ENCODE peak calls at places on chromosomes 7 and 10, in nine cellular contexts. W, N, B, H, P, A, S, L and G are unnamed samples.

GRCh38 chr7:106056513-106057203 is 55.5 kb downstream of the SYPL1 start:
- DNase-seq in W (peak), N (peak), B (peak), H (peak), P (no peak), A (peak), S (peak), L (peak), G (peak)

GRCh38 chr7:30888783-30889182 is 22.9 kb upstream of the AQP1 start:
- DNase-seq in W (peak), N (peak), B (no peak), H (no peak), P (no peak), A (peak), S (no peak), L (no peak), G (no peak)

GRCh38 chr10:100878291-100878910 is 34.4 kb upstream of the SLF2 start:
- DNase-seq in W (peak), N (peak), B (peak), H (peak), P (no peak), A (no peak), S (peak), L (peak), G (no peak)

GRCh38 chr7:1902231-1902855 is 232.3 kb downstream of the ELFN1 start:
- DNase-seq in W (no peak), N (no peak), B (no peak), H (no peak), P (no peak), A (no peak), S (no peak), L (peak), G (no peak)

GRCh38 chr7:21364838-21365267 is 63.0 kb upstream of the SP4 start:
- DNase-seq in W (peak), N (no peak), B (no peak), H (peak), P (no peak), A (no peak), S (no peak), L (no peak), G (no peak)

GRCh38 chr7:157907998-157908782 is 571.4 kb downstream of the DNAJB6 start:
- DNase-seq in W (no peak), N (no peak), B (no peak), H (no peak), P (no peak), A (no peak), S (no peak), L (no peak), G (peak)

GRCh38 chr10:46250481-46250880 is 36.3 kb upstream of the ANTXRL start:
- DNase-seq in W (no peak), N (no peak), B (no peak), H (no peak), P (no peak), A (no peak), S (no peak), L (no peak), G (peak)

GRCh38 chr7:85554294-85554877 is 367.5 kb upstream of the SEMA3D start:
- DNase-seq in W (peak), N (peak), B (peak), H (peak), P (no peak), A (no peak), S (no peak), L (no peak), G (no peak)

GRCh38 chr7:44306608-44307007 is 18.8 kb downstream of the CAMK2B start:
- DNase-seq in W (no peak), N (no peak), B (no peak), H (no peak), P (no peak), A (peak), S (no peak), L (no peak), G (peak)

GRCh38 chr10:124001391-124002260 is 91.8 kb downstream of the CHST15 start:
- DNase-seq in W (no peak), N (no peak), B (no peak), H (no peak), P (no peak), A (peak), S (no peak), L (no peak), G (no peak)

GRCh38 chr7:105652359-105652993 is 71.2 kb upstream of the EFCAB10 start:
- DNase-seq in W (peak), N (peak), B (peak), H (peak), P (peak), A (peak), S (peak), L (peak), G (peak)

GRCh38 chr10:115861864-115862263 is 411.1 kb downstream of the GFRA1 start:
- DNase-seq in W (peak), N (peak), B (no peak), H (no peak), P (no peak), A (no peak), S (no peak), L (no peak), G (no peak)

GRCh38 chr7:95723583-95724180 is 48.7 kb upstream of the DYNC1I1 start:
- DNase-seq in W (peak), N (peak), B (peak), H (peak), P (no peak), A (no peak), S (peak), L (peak), G (no peak)

GRCh38 chr10:123743441-123744225 is 77.5 kb downstream of the GPR26 start:
- DNase-seq in W (no peak), N (no peak), B (no peak), H (no peak), P (no peak), A (no peak), S (no peak), L (peak), G (peak)

GRCh38 chr10:49139866-49140195 is 6.0 kb upstream of the FAM170B start:
- DNase-seq in W (peak), N (peak), B (no peak), H (no peak), P (no peak), A (no peak), S (no peak), L (no peak), G (no peak)

GRCh38 chr7:17239683-17240521 is 58.5 kb upstream of the AHR start:
- DNase-seq in W (peak), N (peak), B (no peak), H (no peak), P (no peak), A (no peak), S (no peak), L (no peak), G (no peak)

GRCh38 chr10:2137549-2138174 is 400.3 kb upstream of the ADARB2 start:
- DNase-seq in W (no peak), N (no peak), B (peak), H (peak), P (no peak), A (no peak), S (no peak), L (no peak), G (no peak)

GRCh38 chr7:2609001-2609411 is 22.8 kb upstream of the TTYH3 start:
- DNase-seq in W (peak), N (peak), B (peak), H (peak), P (no peak), A (no peak), S (no peak), L (no peak), G (no peak)